ENCODE peak calls at places on chromosomes 11 and 22, in four cellular contexts. One of them, this sample, is unnamed.

GRCh38 chr11:130859896-130860295 is 56.4 kb downstream of the SNX19 start:
- DNase-seq in esophagus squamous epithelium: no peak
- DNase-seq in prostate gland: no peak
- DNase-seq in MM.1S: no peak
- DNase-seq in this sample: no peak

GRCh38 chr11:62804310-62805043 is 763 bp downstream of the NXF1 start:
- DNase-seq in esophagus squamous epithelium: no peak
- DNase-seq in MM.1S: peak
- DNase-seq in prostate gland: no peak
- DNase-seq in this sample: no peak

GRCh38 chr11:67022341-67022933 is 497 bp upstream of the SYT12 start:
- DNase-seq in esophagus squamous epithelium: no peak
- DNase-seq in MM.1S: no peak
- DNase-seq in prostate gland: peak
- DNase-seq in this sample: no peak

GRCh38 chr11:134341805-134342571 is 10.2 kb downstream of the GLB1L2 start:
- DNase-seq in esophagus squamous epithelium: no peak
- DNase-seq in MM.1S: no peak
- DNase-seq in prostate gland: peak
- DNase-seq in this sample: no peak

GRCh38 chr11:122595246-122595645 is 60.3 kb upstream of the UBASH3B start:
- DNase-seq in prostate gland: no peak
- DNase-seq in esophagus squamous epithelium: no peak
- DNase-seq in MM.1S: no peak
- DNase-seq in this sample: no peak

GRCh38 chr11:116281173-116282160 is 491.3 kb downstream of the BUD13 start:
- DNase-seq in esophagus squamous epithelium: no peak
- DNase-seq in MM.1S: no peak
- DNase-seq in prostate gland: no peak
- DNase-seq in this sample: no peak

GRCh38 chr11:91296628-91297027 is 928.0 kb upstream of the FAT3 start:
- DNase-seq in esophagus squamous epithelium: no peak
- DNase-seq in MM.1S: no peak
- DNase-seq in prostate gland: no peak
- DNase-seq in this sample: no peak

GRCh38 chr11:72471005-72471898 is 36.9 kb upstream of the CLPB start:
- DNase-seq in MM.1S: peak
- DNase-seq in esophagus squamous epithelium: no peak
- DNase-seq in prostate gland: peak
- DNase-seq in this sample: peak

GRCh38 chr11:119518746-119519382 is 95.9 kb upstream of the THY1 start:
- DNase-seq in prostate gland: no peak
- DNase-seq in MM.1S: peak
- DNase-seq in esophagus squamous epithelium: no peak
- DNase-seq in this sample: no peak

GRCh38 chr11:30938801-30939200 is 352.6 kb upstream of the MPPED2 start:
- DNase-seq in esophagus squamous epithelium: no peak
- DNase-seq in prostate gland: no peak
- DNase-seq in MM.1S: no peak
- DNase-seq in this sample: no peak

GRCh38 chr11:62796281-62796680 is 4.5 kb upstream of the TMEM223 start:
- DNase-seq in prostate gland: no peak
- DNase-seq in MM.1S: no peak
- DNase-seq in esophagus squamous epithelium: no peak
- DNase-seq in this sample: no peak

DNA sequence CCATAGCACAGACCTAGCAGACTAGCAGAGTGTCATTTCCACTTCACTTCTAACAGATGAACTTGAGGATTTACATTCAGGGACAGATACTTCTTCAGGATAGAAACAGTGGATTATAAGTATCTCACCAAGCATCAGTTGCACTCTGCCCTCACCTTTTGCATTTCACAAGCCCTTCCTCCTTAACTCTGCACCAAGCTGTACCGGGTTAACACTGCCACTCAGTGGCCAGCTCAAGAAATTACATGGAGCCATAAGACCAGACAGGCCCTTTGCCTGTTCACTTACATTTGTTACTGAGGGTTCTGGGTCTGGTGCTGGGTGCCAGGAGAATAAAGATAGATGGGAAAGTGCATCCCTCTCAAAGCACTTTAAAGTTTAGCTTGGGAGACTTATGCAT is 309.8 kb downstream of the SHANK2 start:
- DNase-seq in esophagus squamous epithelium: no peak
- DNase-seq in MM.1S: no peak
- DNase-seq in prostate gland: no peak
- DNase-seq in this sample: no peak
- TF ChIP-seq CTCF in esophagus squamous epithelium: peak
- TF ChIP-seq CTCF in MM.1S: peak
- TF ChIP-seq CTCF in prostate gland: no peak
- TF ChIP-seq CTCF in this sample: no peak

GRCh38 chr11:9015677-9016076 is 11.9 kb upstream of the NRIP3 start:
- DNase-seq in prostate gland: peak
- DNase-seq in esophagus squamous epithelium: peak
- DNase-seq in MM.1S: peak
- DNase-seq in this sample: peak
- TF ChIP-seq CTCF in prostate gland: peak
- TF ChIP-seq CTCF in esophagus squamous epithelium: peak
- TF ChIP-seq CTCF in MM.1S: peak
- TF ChIP-seq CTCF in this sample: peak

DNA sequence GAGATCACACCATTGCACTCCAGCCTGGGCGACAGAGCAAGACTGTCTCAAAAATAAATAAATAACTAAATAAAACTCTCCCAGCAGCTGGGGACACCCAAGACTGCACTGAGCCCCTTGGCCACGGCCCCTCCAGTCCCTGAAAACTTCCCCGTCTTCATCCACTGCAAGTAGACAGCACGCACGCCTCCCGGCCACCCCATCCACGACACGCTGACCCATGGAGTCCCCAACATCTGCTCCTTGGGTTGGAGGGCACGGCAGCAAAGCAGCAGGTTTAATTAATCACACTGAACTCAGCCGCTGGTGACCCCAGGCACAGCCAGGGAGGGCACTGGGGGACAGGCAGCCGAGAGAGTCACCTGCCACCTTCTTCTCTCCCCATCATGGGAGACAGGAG is 178.5 kb downstream of the BRD1 start:
- DNase-seq in esophagus squamous epithelium: no peak
- DNase-seq in MM.1S: no peak
- DNase-seq in prostate gland: no peak
- DNase-seq in this sample: no peak
- TF ChIP-seq CTCF in esophagus squamous epithelium: no peak
- TF ChIP-seq CTCF in MM.1S: no peak
- TF ChIP-seq CTCF in prostate gland: no peak
- TF ChIP-seq CTCF in this sample: no peak

DNA sequence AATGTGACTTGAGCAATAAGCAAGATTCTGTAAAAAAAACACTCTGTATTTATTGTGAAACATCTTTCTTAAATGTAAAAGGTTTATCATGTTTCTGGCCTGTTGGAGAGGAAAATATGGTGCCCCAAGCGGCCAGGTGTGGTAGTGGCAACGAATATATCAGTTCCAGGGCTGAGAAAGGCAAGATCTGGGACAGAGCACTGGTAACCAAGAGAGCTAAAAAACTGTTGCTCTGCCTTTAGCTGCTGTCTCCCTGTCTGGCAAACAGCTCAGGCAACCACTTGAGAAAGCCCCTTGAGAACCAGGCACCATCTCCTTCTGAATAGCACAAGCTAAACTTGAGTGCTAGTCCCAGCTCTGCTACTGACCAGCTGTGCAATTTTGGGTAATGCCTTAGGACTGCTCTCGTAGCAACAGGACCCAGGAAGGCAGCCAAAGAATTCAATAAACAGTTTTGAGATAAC is 129.9 kb downstream of the KCNC1 start:
- DNase-seq in MM.1S: peak
- DNase-seq in esophagus squamous epithelium: no peak
- DNase-seq in prostate gland: no peak
- DNase-seq in this sample: no peak
- TF ChIP-seq CTCF in MM.1S: peak
- TF ChIP-seq CTCF in esophagus squamous epithelium: peak
- TF ChIP-seq CTCF in prostate gland: peak
- TF ChIP-seq CTCF in this sample: peak

DNA sequence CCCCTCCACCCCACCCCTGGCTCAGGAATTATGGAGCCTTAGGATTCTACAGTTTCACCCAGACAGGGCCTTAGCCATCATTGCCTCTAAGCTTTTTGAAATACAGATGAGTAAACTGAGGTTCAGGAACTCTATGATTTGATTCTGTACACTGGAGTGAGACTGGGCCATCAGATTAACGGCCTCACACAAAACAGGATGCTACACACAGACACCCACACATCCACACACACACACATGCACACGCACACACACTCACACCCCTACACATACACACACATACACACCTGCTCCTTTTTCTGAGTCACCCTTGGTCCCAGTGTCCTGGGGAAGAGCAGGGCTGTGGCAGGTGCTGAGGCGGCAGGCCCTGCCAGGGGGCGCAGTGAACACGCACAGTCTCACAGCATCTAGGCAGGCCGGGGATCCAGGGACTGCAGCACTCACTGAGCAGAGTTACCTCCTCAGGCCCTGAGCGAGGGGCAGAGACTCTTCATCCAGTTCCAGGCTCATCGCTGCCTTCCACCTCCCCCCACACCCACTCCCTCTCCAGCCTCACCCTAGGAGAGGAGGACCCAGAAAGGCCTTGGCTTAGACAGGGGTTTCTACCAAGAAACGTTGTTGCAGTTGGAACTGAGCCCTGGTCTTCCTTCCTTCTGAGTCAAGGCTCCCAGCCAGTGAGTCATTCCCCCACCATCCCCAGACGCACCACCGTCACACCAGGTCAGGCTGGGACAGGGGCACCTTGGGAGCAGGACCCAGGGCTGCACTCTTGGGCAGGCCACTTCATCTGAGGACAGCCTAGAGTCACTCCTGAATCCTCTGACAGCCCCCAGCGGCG is 89.8 kb upstream of the PARVA start:
- DNase-seq in prostate gland: peak
- DNase-seq in MM.1S: no peak
- DNase-seq in esophagus squamous epithelium: no peak
- DNase-seq in this sample: peak
- TF ChIP-seq CTCF in prostate gland: no peak
- TF ChIP-seq CTCF in MM.1S: peak
- TF ChIP-seq CTCF in esophagus squamous epithelium: peak
- TF ChIP-seq CTCF in this sample: no peak

This sample was measured in GM10248.